ENCODE peak calls at places on chromosomes 11 and 22, in four cellular contexts. One of them, this sample, is unnamed.

GRCh38 chr11:64561984-64562722 is 28.9 kb upstream of the SLC22A12 start:
- DNase-seq in right lobe of liver: no peak
- DNase-seq in stimulated activated naive B cell treated with anti-CD40 and anti-IgM and Interleukin-4, amounts not matched to agents 10 μg/mL and 1 μg/mL and 100 μg/mL, for 72 hours: no peak
- DNase-seq in Caki2: no peak
- DNase-seq in this sample: peak; percentile 22

GRCh38 chr11:11538277-11538960 is 83.4 kb downstream of the GALNT18 start:
- DNase-seq in right lobe of liver: peak; percentile 53
- DNase-seq in stimulated activated naive B cell treated with anti-CD40 and anti-IgM and Interleukin-4, amounts not matched to agents 10 μg/mL and 1 μg/mL and 100 μg/mL, for 72 hours: no peak
- DNase-seq in Caki2: no peak
- DNase-seq in this sample: no peak

GRCh38 chr22:36227396-36227795 is 11.9 kb downstream of the APOL2 start:
- DNase-seq in right lobe of liver: no peak
- DNase-seq in Caki2: no peak
- DNase-seq in stimulated activated naive B cell treated with anti-CD40 and anti-IgM and Interleukin-4, amounts not matched to agents 10 μg/mL and 1 μg/mL and 100 μg/mL, for 72 hours: no peak
- DNase-seq in this sample: no peak

GRCh38 chr22:41216984-41217383 is 11.9 kb downstream of the L3MBTL2 start:
- DNase-seq in right lobe of liver: no peak
- DNase-seq in Caki2: no peak
- DNase-seq in stimulated activated naive B cell treated with anti-CD40 and anti-IgM and Interleukin-4, amounts not matched to agents 10 μg/mL and 1 μg/mL and 100 μg/mL, for 72 hours: no peak
- DNase-seq in this sample: no peak

GRCh38 chr11:127564803-127565202 is 564.2 kb upstream of the KIRREL3 start:
- DNase-seq in stimulated activated naive B cell treated with anti-CD40 and anti-IgM and Interleukin-4, amounts not matched to agents 10 μg/mL and 1 μg/mL and 100 μg/mL, for 72 hours: no peak
- DNase-seq in right lobe of liver: no peak
- DNase-seq in Caki2: no peak
- DNase-seq in this sample: no peak

GRCh38 chr11:127000291-127000968 is at the start of gene KIRREL3:
- DNase-seq in Caki2: no peak
- DNase-seq in right lobe of liver: no peak
- DNase-seq in stimulated activated naive B cell treated with anti-CD40 and anti-IgM and Interleukin-4, amounts not matched to agents 10 μg/mL and 1 μg/mL and 100 μg/mL, for 72 hours: no peak
- DNase-seq in this sample: no peak

GRCh38 chr22:38051900-38052862 is 5.0 kb upstream of the PICK1 start:
- DNase-seq in stimulated activated naive B cell treated with anti-CD40 and anti-IgM and Interleukin-4, amounts not matched to agents 10 μg/mL and 1 μg/mL and 100 μg/mL, for 72 hours: peak; percentile 67
- DNase-seq in right lobe of liver: peak; percentile 79
- DNase-seq in Caki2: peak; percentile 67
- DNase-seq in this sample: peak; percentile 87

GRCh38 chr11:69972351-69972802 is 105.7 kb upstream of the ANO1 start:
- DNase-seq in right lobe of liver: no peak
- DNase-seq in Caki2: no peak
- DNase-seq in stimulated activated naive B cell treated with anti-CD40 and anti-IgM and Interleukin-4, amounts not matched to agents 10 μg/mL and 1 μg/mL and 100 μg/mL, for 72 hours: peak; percentile 59
- DNase-seq in this sample: no peak

GRCh38 chr22:48651036-48651890 is 1176.4 kb downstream of the BRD1 start:
- DNase-seq in stimulated activated naive B cell treated with anti-CD40 and anti-IgM and Interleukin-4, amounts not matched to agents 10 μg/mL and 1 μg/mL and 100 μg/mL, for 72 hours: no peak
- DNase-seq in right lobe of liver: no peak
- DNase-seq in Caki2: no peak
- DNase-seq in this sample: no peak

GRCh38 chr22:29072979-29073617 is at the start of gene KREMEN1:
- DNase-seq in right lobe of liver: peak; percentile 60
- DNase-seq in Caki2: no peak
- DNase-seq in stimulated activated naive B cell treated with anti-CD40 and anti-IgM and Interleukin-4, amounts not matched to agents 10 μg/mL and 1 μg/mL and 100 μg/mL, for 72 hours: no peak
- DNase-seq in this sample: no peak

GRCh38 chr11:85643255-85643654 is 4.5 kb upstream of the TMEM126A start:
- DNase-seq in right lobe of liver: no peak
- DNase-seq in Caki2: no peak
- DNase-seq in stimulated activated naive B cell treated with anti-CD40 and anti-IgM and Interleukin-4, amounts not matched to agents 10 μg/mL and 1 μg/mL and 100 μg/mL, for 72 hours: no peak
- DNase-seq in this sample: no peak

GRCh38 chr11:13923716-13924650 is 38.5 kb upstream of the SPON1 start:
- DNase-seq in stimulated activated naive B cell treated with anti-CD40 and anti-IgM and Interleukin-4, amounts not matched to agents 10 μg/mL and 1 μg/mL and 100 μg/mL, for 72 hours: no peak
- DNase-seq in Caki2: peak; percentile 93
- DNase-seq in right lobe of liver: no peak
- DNase-seq in this sample: no peak

GRCh38 chr11:128741928-128742327 is 48.1 kb downstream of the FLI1 start:
- DNase-seq in stimulated activated naive B cell treated with anti-CD40 and anti-IgM and Interleukin-4, amounts not matched to agents 10 μg/mL and 1 μg/mL and 100 μg/mL, for 72 hours: no peak
- DNase-seq in right lobe of liver: no peak
- DNase-seq in Caki2: no peak
- DNase-seq in this sample: no peak

GRCh38 chr11:6943131-6943530 is 16.9 kb downstream of the ZNF215 start:
- DNase-seq in right lobe of liver: no peak
- DNase-seq in Caki2: no peak
- DNase-seq in stimulated activated naive B cell treated with anti-CD40 and anti-IgM and Interleukin-4, amounts not matched to agents 10 μg/mL and 1 μg/mL and 100 μg/mL, for 72 hours: no peak
- DNase-seq in this sample: no peak

GRCh38 chr11:93458286-93458685 is 84.9 kb downstream of the SMCO4 start:
- DNase-seq in right lobe of liver: no peak
- DNase-seq in stimulated activated naive B cell treated with anti-CD40 and anti-IgM and Interleukin-4, amounts not matched to agents 10 μg/mL and 1 μg/mL and 100 μg/mL, for 72 hours: no peak
- DNase-seq in Caki2: no peak
- DNase-seq in this sample: no peak